ENCODE peak calls at places on chromosomes 5 and 9, in ten cellular contexts. D is cardiac muscle cell, T is PC-3, W is psoas muscle, V is RWPE2, M is neural progenitor cell, X is mesendoderm, J is gastrocnemius medialis, A is stomach, P is adrenal gland. U is an unnamed sample.
A peak's percentile ranks its signal among the peaks of the same experiment; 100 is the strongest.

GRCh38 chr5:3701694-3702093 is 106.1 kb downstream of the IRX1 start:
- DNase-seq in D (no peak), V (no peak), W (no peak), J (no peak), X (no peak), A (no peak), T (no peak), P (no peak), M (no peak), U (no peak)

GRCh38 chr9:134191455-134192209 is 27.3 kb upstream of the RNU6ATAC start:
- DNase-seq in T (no peak), A (no peak), V (no peak), J (no peak), W (peak; percentile 4), X (no peak), D (no peak), M (no peak), P (peak; percentile 40), U (no peak)

GRCh38 chr5:147075187-147075586 is 159.6 kb upstream of the STK32A start:
- DNase-seq in W (no peak), V (no peak), X (no peak), P (no peak), D (no peak), J (no peak), M (no peak), T (no peak), A (no peak), U (no peak)

GRCh38 chr5:177339107-177339638 is 12.3 kb downstream of the LMAN2 start:
- DNase-seq in A (no peak), P (no peak), W (no peak), M (no peak), T (no peak), J (no peak), X (peak; percentile 53), D (no peak), V (no peak), U (no peak)

GRCh38 chr5:170427672-170428236 is 38.6 kb upstream of the KCNMB1 start:
- DNase-seq in J (no peak), V (no peak), P (no peak), T (no peak), A (no peak), X (no peak), D (peak; percentile 62), M (no peak), W (peak; percentile 29), U (no peak)

GRCh38 chr5:55934117-55934613 is 60.6 kb downstream of the IL6ST start:
- DNase-seq in D (peak; percentile 38), X (no peak), A (peak; percentile 50), W (no peak), T (peak; percentile 31), P (no peak), M (no peak), J (no peak), V (no peak), U (peak; percentile 86)

GRCh38 chr9:110638381-110638954 is 30.1 kb upstream of the MUSK start:
- DNase-seq in W (no peak), D (peak; percentile 63), P (no peak), T (peak; percentile 64), V (no peak), J (no peak), M (no peak), X (no peak), A (no peak), U (no peak)

GRCh38 chr9:20781086-20781485 is 97.0 kb downstream of the FOCAD start:
- DNase-seq in J (no peak), V (no peak), M (peak; percentile 81), D (no peak), W (no peak), P (no peak), T (no peak), X (peak; percentile 39), A (no peak), U (no peak)

GRCh38 chr5:118126159-118126558 is 862.2 kb downstream of the DTWD2 start:
- DNase-seq in J (no peak), P (no peak), X (no peak), T (no peak), V (no peak), A (no peak), W (no peak), D (no peak), M (no peak), U (no peak)

GRCh38 chr9:69905291-69905690 is 84.7 kb downstream of the CFAP95 start:
- DNase-seq in W (no peak), V (no peak), X (no peak), A (no peak), J (no peak), P (no peak), T (peak; percentile 30), D (no peak), M (no peak), U (no peak)

GRCh38 chr9:97553841-97554240 is 52.4 kb downstream of the TMOD1 start:
- DNase-seq in J (peak; percentile 8), D (no peak), X (no peak), W (no peak), M (no peak), V (no peak), T (no peak), A (no peak), P (peak; percentile 52), U (no peak)

GRCh38 chr9:115034801-115035200 is 83.2 kb downstream of the TNC start:
- DNase-seq in X (no peak), T (no peak), W (no peak), A (no peak), P (no peak), M (no peak), D (peak; percentile 71), V (no peak), J (no peak), U (no peak)

GRCh38 chr5:131633830-131634229 is 1.2 kb downstream of the RAPGEF6 start:
- DNase-seq in W (no peak), M (no peak), J (no peak), P (no peak), X (no peak), A (no peak), T (no peak), D (no peak), V (no peak), U (no peak)

GRCh38 chr5:131637694-131638093 is 2.7 kb upstream of the RAPGEF6 start:
- DNase-seq in J (no peak), A (no peak), M (no peak), V (no peak), D (no peak), T (no peak), W (no peak), P (no peak), X (no peak), U (no peak)

GRCh38 chr5:131634666-131634995 is 398 bp downstream of the RAPGEF6 start:
- DNase-seq in W (peak; percentile 63), T (peak; percentile 45), M (peak; percentile 88), P (no peak), V (peak; percentile 75), A (peak; percentile 54), D (peak; percentile 48), J (peak; percentile 71), X (peak; percentile 90), U (no peak)

GRCh38 chr5:131635755-131636479 is 888 bp upstream of the RAPGEF6 start:
- DNase-seq in M (no peak), J (no peak), A (no peak), T (no peak), V (no peak), P (no peak), D (peak; percentile 29), X (no peak), W (no peak), U (no peak)

GRCh38 chr5:131634996-131635754 is at the start of gene RAPGEF6:
- DNase-seq in J (peak; percentile 99), W (peak; percentile 96), D (peak; percentile 100), X (peak; percentile 100), V (peak; percentile 100), P (peak; percentile 100), M (peak; percentile 98), A (peak; percentile 98), T (peak; percentile 97), U (peak; percentile 99)
- H3K4me1 ChIP-seq in J (peaks cover 32% of the 10 kb centered on the region), W (peaks cover 43% of the 10 kb centered on the region), D (peaks cover 26% of the 10 kb centered on the region), X (peaks cover 1% of the 10 kb centered on the region), V (peaks cover 28% of the 10 kb centered on the region), P (peaks cover 37% of the 10 kb centered on the region), M (peaks cover 12% of the 10 kb centered on the region), A (peaks cover 52% of the 10 kb centered on the region), T (peaks cover 31% of the 10 kb centered on the region), U (peaks cover 2% of the 10 kb centered on the region)

GRCh38 chr5:53024535-53024934 is 35.4 kb downstream of the ITGA2 start:
- DNase-seq in M (no peak), A (no peak), D (no peak), T (no peak), J (no peak), X (no peak), P (no peak), V (no peak), W (no peak), U (no peak)
- H3K4me1 ChIP-seq in M (no peaks in the 10 kb centered on the region), A (peaks cover 25% of the 10 kb centered on the region), D (no peaks in the 10 kb centered on the region), T (peaks cover 66% of the 10 kb centered on the region), J (no peaks in the 10 kb centered on the region), X (no peaks in the 10 kb centered on the region), P (peaks cover 37% of the 10 kb centered on the region), V (peaks cover 64% of the 10 kb centered on the region), W (no peaks in the 10 kb centered on the region), U (peaks cover 5% of the 10 kb centered on the region)

DNA sequence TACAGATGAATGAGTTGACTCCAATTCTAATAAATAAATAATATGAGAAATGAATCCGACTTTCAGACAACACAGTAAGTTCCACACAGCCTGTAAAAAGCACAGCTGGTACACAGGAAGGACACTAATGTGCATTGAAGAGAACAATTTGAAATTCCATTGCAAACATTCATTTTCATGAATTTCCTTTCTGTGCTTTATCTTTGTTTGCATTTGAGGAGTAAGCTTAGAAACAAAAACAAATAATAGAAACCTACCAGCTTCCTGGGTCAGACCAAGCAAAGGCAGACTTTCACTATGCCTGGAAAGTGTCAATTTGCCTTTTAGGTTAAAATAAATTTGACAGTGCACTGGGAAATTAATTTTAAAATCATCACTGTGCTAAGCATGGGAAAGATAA is 143.8 kb upstream of the VLDLR start:
- DNase-seq in V (no peak), A (no peak), D (peak; percentile 34), W (no peak), T (peak; percentile 69), P (no peak), X (no peak), J (no peak), M (no peak), U (no peak)
- H3K4me1 ChIP-seq in V (no peaks in the 10 kb centered on the region), A (peaks cover 7% of the 10 kb centered on the region), D (peaks cover 15% of the 10 kb centered on the region), W (no peaks in the 10 kb centered on the region), T (peaks cover 23% of the 10 kb centered on the region), P (no peaks in the 10 kb centered on the region), X (no peaks in the 10 kb centered on the region), J (no peaks in the 10 kb centered on the region), M (peaks cover 4% of the 10 kb centered on the region), U (no peaks in the 10 kb centered on the region)

DNA sequence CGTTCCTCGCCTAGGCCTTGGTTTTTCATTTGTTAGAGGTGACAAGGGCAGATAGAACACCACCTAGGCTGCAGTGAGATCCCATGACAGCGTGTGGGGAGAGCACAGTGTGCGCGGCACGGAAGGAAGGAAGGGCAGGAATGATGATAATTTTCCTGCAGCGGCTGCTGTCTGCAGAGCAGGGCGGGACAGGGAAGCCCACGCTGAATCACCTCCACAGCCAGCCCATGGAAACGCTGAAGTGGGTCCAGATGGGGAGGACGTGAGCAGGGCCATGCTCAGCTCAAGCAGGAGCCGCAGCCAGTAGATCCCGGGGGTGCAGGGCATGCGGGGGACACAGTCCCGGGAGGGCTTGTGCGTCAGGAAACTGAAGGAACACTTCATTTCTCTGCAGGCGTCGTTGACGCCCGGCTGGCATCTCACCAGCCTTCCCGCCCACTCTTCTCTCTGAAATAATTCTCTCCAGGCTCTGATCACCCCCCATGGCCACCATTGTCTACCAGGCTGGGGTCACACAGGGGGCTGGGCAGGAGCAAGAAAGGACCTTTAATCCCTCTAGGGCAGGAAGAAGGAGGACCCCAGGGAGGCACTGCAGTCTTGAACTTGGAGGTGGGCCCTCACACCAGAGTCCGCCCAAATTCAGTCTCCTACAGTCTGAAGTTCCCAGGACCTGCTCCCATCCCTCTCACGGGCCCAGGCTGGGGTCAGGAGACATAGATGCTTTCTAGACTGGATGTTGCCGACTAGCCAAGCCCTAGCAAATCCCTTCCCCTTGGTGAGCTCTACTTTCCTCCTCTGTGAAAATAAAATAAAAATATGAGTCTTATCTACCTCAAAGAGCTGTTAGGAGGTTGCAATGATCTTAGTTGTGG is 20.9 kb upstream of the SYNPO start:
- DNase-seq in T (no peak), P (no peak), V (no peak), X (no peak), D (peak; percentile 85), A (no peak), M (no peak), J (no peak), W (peak; percentile 39), U (peak; percentile 64)
- H3K4me1 ChIP-seq in T (peaks cover 4% of the 10 kb centered on the region), P (peaks cover 61% of the 10 kb centered on the region), V (peaks cover 6% of the 10 kb centered on the region), X (peaks cover 7% of the 10 kb centered on the region), D (no peaks in the 10 kb centered on the region), A (peaks cover 70% of the 10 kb centered on the region), M (peaks cover 18% of the 10 kb centered on the region), J (peaks cover 61% of the 10 kb centered on the region), W (peaks cover 55% of the 10 kb centered on the region), U (peaks cover 26% of the 10 kb centered on the region)